ENCODE peak calls at places on chromosomes 12 and 14, in eight cellular contexts. X, P, O, T, V, I, Z and K are unnamed samples.

GRCh38 chr12:88207921-88208640 is 66.0 kb downstream of the TMTC3 start:
- DNase-seq in P (no peak), I (no peak), X (peak), Z (no peak), O (no peak), T (no peak), V (peak), K (peak)

GRCh38 chr12:87427770-87428169 is 601.4 kb downstream of the C12orf50 start:
- DNase-seq in I (no peak), V (no peak), T (no peak), Z (no peak), O (no peak), X (no peak), P (peak), K (peak)

GRCh38 chr14:57961793-57962075 is 95.8 kb upstream of the SLC35F4 start:
- DNase-seq in T (no peak), X (no peak), O (no peak), I (no peak), V (no peak), Z (no peak), P (no peak), K (no peak)

GRCh38 chr12:29301114-29301513 is 79.9 kb downstream of the ERGIC2 start:
- DNase-seq in T (no peak), X (no peak), Z (no peak), V (no peak), O (no peak), I (no peak), P (peak), K (no peak)

GRCh38 chr12:64232201-64232600 is 10.1 kb upstream of the KICS2 start:
- DNase-seq in T (no peak), O (no peak), I (no peak), X (no peak), Z (no peak), P (no peak), V (no peak), K (no peak)

GRCh38 chr14:105163040-105163742 is 5.4 kb downstream of the JAG2 start:
- DNase-seq in X (no peak), O (no peak), T (no peak), V (no peak), Z (no peak), I (no peak), P (no peak), K (no peak)

GRCh38 chr12:76238688-76239087 is 109.5 kb downstream of the BBS10 start:
- DNase-seq in O (no peak), P (no peak), V (no peak), X (no peak), I (no peak), T (no peak), Z (no peak), K (no peak)

GRCh38 chr14:23068792-23069412 is 11.6 kb upstream of the CDH24 start:
- DNase-seq in V (peak), T (peak), X (peak), P (peak), O (peak), I (peak), Z (peak), K (peak)

GRCh38 chr12:95653761-95654546 is 102.7 kb upstream of the USP44 start:
- DNase-seq in P (peak), Z (peak), X (peak), T (no peak), V (peak), O (no peak), I (no peak), K (peak)

GRCh38 chr12:2273288-2273687 is 220.5 kb downstream of the CACNA1C start:
- DNase-seq in V (peak), X (no peak), I (no peak), O (no peak), T (no peak), Z (no peak), P (no peak), K (peak)

GRCh38 chr14:41986726-41987125 is 380.1 kb downstream of the LRFN5 start:
- DNase-seq in T (no peak), Z (no peak), X (no peak), P (peak), V (peak), I (no peak), O (no peak), K (peak)

GRCh38 chr14:56678838-56679237 is 99.2 kb downstream of the TMEM260 start:
- DNase-seq in P (no peak), I (no peak), T (no peak), X (no peak), Z (no peak), O (no peak), V (no peak), K (no peak)

GRCh38 chr12:113479578-113480335 is 8.1 kb upstream of the LHX5 start:
- DNase-seq in I (no peak), X (no peak), T (peak), Z (no peak), P (no peak), V (peak), O (peak), K (peak)

GRCh38 chr12:62466018-62466595 is 519 bp upstream of the MON2 start:
- DNase-seq in O (peak), P (peak), I (no peak), X (no peak), T (no peak), V (peak), Z (peak), K (peak)

GRCh38 chr14:65434216-65434850 is 21.8 kb downstream of the FUT8 start:
- DNase-seq in V (peak), I (no peak), P (no peak), Z (no peak), X (no peak), T (no peak), O (peak), K (no peak)

GRCh38 chr14:54572316-54572715 is 5.4 kb downstream of the SAMD4A start:
- DNase-seq in T (no peak), O (peak), P (peak), X (no peak), V (no peak), Z (no peak), I (no peak), K (no peak)

GRCh38 chr12:63913929-63914328 is 69.4 kb downstream of the SRGAP1 start:
- DNase-seq in X (no peak), I (no peak), V (no peak), P (no peak), Z (no peak), O (no peak), T (no peak), K (no peak)

GRCh38 chr12:2457215-2458112 is 337.3 kb upstream of the FKBP4 start:
- DNase-seq in P (no peak), T (no peak), Z (no peak), I (no peak), O (peak), V (no peak), X (no peak), K (no peak)

GRCh38 chr12:70190252-70191010 is 52.8 kb upstream of the CNOT2 start:
- DNase-seq in T (no peak), I (no peak), P (peak), X (no peak), O (no peak), V (peak), Z (no peak), K (peak)

GRCh38 chr12:131831635-131832041 is 3.4 kb downstream of the MMP17 start:
- DNase-seq in T (no peak), P (peak), V (peak), Z (peak), O (no peak), X (peak), I (no peak), K (no peak)

GRCh38 chr14:63515240-63515639 is 27.9 kb downstream of the PPP2R5E start:
- DNase-seq in X (no peak), Z (no peak), V (no peak), I (no peak), O (no peak), P (no peak), T (no peak), K (no peak)

GRCh38 chr14:63512861-63513260 is 30.3 kb downstream of the PPP2R5E start:
- DNase-seq in I (no peak), X (no peak), O (no peak), V (no peak), P (no peak), Z (no peak), T (no peak), K (no peak)

GRCh38 chr14:63508033-63508432 is 35.1 kb downstream of the PPP2R5E start:
- DNase-seq in P (no peak), I (no peak), X (no peak), O (peak), V (no peak), Z (no peak), T (no peak), K (no peak)

GRCh38 chr14:63513756-63514155 is 29.4 kb downstream of the PPP2R5E start:
- DNase-seq in O (no peak), T (no peak), V (no peak), I (no peak), Z (no peak), P (no peak), X (no peak), K (no peak)

GRCh38 chr14:63510538-63510937 is 32.6 kb downstream of the PPP2R5E start:
- DNase-seq in Z (no peak), I (peak), V (no peak), X (no peak), O (no peak), T (no peak), P (no peak), K (peak)
- TF ChIP-seq CTCF in Z (no peak), I (no peak), V (no peak), X (no peak), O (no peak), T (no peak), P (no peak), K (no peak)

GRCh38 chr14:43706901-43707300 is 800.2 kb downstream of the FSCB start:
- DNase-seq in Z (no peak), I (no peak), X (no peak), T (no peak), O (no peak), P (no peak), V (peak), K (no peak)
- H3K4me3 ChIP-seq in Z (no peak), I (no peak), X (no peak), T (no peak), O (no peak), P (no peak), V (no peak), K (no peak)

DNA sequence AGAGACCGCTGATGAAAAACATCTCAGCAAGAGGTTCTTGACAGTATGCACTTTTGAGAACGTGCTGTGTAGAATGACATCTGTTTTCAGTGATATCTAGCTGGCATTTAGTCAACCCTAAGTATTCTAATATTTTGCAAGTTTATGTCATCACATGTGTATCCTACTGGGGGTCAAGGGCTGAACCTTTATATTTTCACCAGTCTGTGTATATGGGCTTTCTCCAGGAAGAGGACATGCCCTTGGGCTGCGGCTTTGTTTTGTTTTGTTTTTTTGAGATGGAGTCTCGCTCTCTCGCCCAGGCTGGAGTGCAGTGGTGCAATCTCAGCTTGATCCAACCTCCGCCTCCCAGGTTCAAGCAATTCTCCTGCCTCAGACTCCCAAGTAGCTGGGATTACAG is 22.1 kb upstream of the YARS2 start:
- DNase-seq in I (no peak), Z (no peak), V (peak), T (no peak), O (no peak), P (no peak), X (no peak), K (peak)
- TF ChIP-seq CTCF in I (no peak), Z (no peak), V (no peak), T (no peak), O (no peak), P (no peak), X (no peak), K (no peak)

DNA sequence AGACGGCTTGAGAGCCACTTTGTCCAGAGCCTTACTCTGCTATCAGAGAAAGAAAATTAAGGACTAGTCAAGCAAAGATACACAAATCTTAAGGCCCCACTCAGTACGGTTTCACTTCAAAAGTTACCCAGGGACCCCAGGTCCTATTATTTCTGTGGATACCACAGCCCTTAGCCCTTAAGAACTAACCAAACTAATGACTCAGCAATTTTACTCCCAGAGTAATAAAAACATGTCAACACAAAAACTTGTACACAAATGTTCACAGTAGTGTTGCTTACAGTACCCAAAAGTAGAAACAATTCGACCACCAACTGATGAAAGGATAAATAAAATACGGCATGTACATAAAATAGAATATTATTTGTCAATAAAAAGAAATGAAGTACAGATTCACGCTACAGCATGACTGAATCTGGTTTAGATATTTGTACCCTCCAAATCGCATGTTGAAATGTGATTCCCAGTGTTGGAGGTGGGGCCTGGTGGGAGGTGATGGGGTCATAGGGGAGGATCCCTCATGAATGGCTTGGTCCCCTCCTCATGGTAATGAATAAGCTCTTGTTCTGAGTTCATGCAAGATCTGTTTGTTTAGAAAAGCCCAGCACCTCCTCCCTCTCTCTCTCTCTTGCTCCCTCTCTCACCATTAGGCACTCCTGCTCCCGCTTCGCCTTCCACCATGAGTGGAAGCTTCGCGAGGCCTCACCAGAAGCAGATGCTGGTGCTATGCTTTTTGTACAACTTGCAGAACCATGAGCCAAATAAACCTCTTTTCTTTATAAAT is 30.5 kb downstream of the AREL1 start:
- DNase-seq in T (no peak), X (no peak), P (no peak), O (peak), Z (no peak), V (no peak), I (no peak), K (no peak)
- H3K4me3 ChIP-seq in T (no peak), X (no peak), P (no peak), O (no peak), Z (no peak), V (no peak), I (no peak), K (no peak)

GRCh38 chr14:106848330-106849121 is 1322.1 kb downstream of the TMEM121 start:
- DNase-seq in P (peak), Z (peak), T (no peak), O (no peak), V (no peak), I (no peak), X (no peak), K (no peak)
- TF ChIP-seq CTCF in P (peak), Z (no peak), T (no peak), O (no peak), V (peak), I (peak), X (no peak), K (no peak)

GRCh38 chr14:90444077-90444696 is 47.4 kb downstream of the CALM1 start:
- DNase-seq in Z (peak), P (peak), X (no peak), V (no peak), I (no peak), O (no peak), T (no peak), K (no peak)

GRCh38 chr14:90445011-90445410 is 48.2 kb downstream of the CALM1 start:
- DNase-seq in Z (no peak), O (peak), V (no peak), X (no peak), T (no peak), P (no peak), I (no peak), K (no peak)

GRCh38 chr14:90439874-90440442 is 43.1 kb downstream of the CALM1 start:
- DNase-seq in P (peak), Z (no peak), O (peak), T (no peak), I (no peak), V (no peak), X (peak), K (no peak)

GRCh38 chr14:90440592-90440991 is 43.8 kb downstream of the CALM1 start:
- DNase-seq in T (no peak), X (no peak), P (no peak), V (no peak), O (no peak), I (no peak), Z (no peak), K (no peak)

GRCh38 chr14:90443161-90444076 is 46.6 kb downstream of the CALM1 start:
- DNase-seq in I (no peak), P (peak), X (no peak), V (no peak), O (no peak), Z (peak), T (no peak), K (no peak)
- H3K4me3 ChIP-seq in I (no peak), P (no peak), X (no peak), V (no peak), O (no peak), Z (peak), T (no peak), K (no peak)

DNA sequence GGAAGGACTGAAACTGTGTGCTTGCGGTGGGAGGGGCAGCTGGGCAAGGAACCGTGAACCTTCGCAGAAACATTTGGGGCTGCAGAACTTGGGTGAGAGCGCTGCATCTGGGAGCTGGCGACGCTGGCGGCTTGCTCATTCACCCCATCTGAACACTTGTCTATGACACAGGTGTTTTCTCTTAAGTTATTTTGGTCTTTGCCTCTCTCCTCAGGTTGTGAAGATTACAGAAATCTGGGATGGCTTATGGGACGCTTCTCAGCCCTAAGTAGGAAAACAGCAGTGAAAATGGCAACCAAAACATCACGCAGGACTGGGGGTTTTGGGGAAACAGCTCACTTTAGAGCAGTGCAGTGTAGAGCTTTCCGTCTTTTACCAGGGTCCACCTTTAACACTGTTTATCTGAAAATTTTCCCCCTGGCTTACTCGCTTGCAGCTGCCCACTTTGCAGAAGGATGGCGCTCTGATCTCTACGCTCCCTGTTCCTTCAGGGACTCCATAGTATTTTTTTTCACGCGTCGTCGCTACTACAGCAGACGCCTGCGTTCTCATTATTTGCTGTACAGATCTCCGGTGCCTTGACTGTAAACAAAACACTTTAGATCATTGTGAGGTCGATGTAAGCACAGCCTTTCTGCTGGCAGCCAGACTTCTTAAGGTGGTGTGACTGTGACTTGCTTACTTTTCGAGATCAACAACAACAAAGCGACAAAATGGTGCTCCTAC is 2.7 kb upstream of the CDKN1B start:
- DNase-seq in X (no peak), I (no peak), O (peak), T (no peak), Z (peak), V (peak), P (peak), K (peak)
- TF ChIP-seq CTCF in X (peak), I (peak), O (peak), T (peak), Z (no peak), V (peak), P (peak), K (peak)

GRCh38 chr12:105083041-105083440 is 1.2 kb downstream of the ALDH1L2 start:
- DNase-seq in T (no peak), I (no peak), Z (no peak), X (no peak), O (peak), V (peak), P (no peak), K (no peak)
- H3K4me3 ChIP-seq in T (peak), I (peak), Z (no peak), X (peak), O (peak), V (peak), P (no peak), K (peak)

GRCh38 chr14:90446405-90446804 is 49.6 kb downstream of the CALM1 start:
- DNase-seq in T (no peak), P (no peak), V (no peak), I (no peak), O (no peak), Z (no peak), X (no peak), K (no peak)
- TF ChIP-seq CTCF in T (no peak), P (no peak), V (no peak), I (no peak), O (no peak), Z (no peak), X (no peak), K (no peak)

GRCh38 chr12:6333566-6333965 is 8.3 kb downstream of the TNFRSF1A start:
- DNase-seq in X (no peak), P (no peak), Z (no peak), I (no peak), T (no peak), V (no peak), O (no peak), K (peak)
- H3K4me3 ChIP-seq in X (no peak), P (no peak), Z (no peak), I (no peak), T (no peak), V (no peak), O (no peak), K (no peak)